ENCODE peak calls at places on chromosome 5, in four cellular contexts. V is uterus, L is GM23338, X is testis. Q is an unnamed sample.

GRCh38 chr5:137329581-137329980 is 169.5 kb downstream of the SPOCK1 start:
- DNase-seq in V (no peak), L (no peak), X (no peak), Q (no peak)

GRCh38 chr5:146751781-146752401 is 126.7 kb downstream of the PPP2R2B start:
- DNase-seq in V (no peak), L (no peak), X (no peak), Q (no peak)

GRCh38 chr5:42951847-42952411 is 88.2 kb downstream of the ANXA2R start:
- DNase-seq in V (peak), X (no peak), L (peak), Q (no peak)

GRCh38 chr5:92942762-92943161 is 638.3 kb downstream of the NR2F1-AS1 start:
- DNase-seq in V (no peak), X (no peak), L (no peak), Q (no peak)

GRCh38 chr5:121752149-121752548 is 99.5 kb upstream of the FTMT start:
- DNase-seq in L (no peak), V (no peak), X (no peak), Q (no peak)

GRCh38 chr5:116652196-116652729 is 77.6 kb upstream of the SEMA6A start:
- DNase-seq in V (peak), L (peak), X (no peak), Q (no peak)

GRCh38 chr5:59039296-59040006 is 456.6 kb downstream of the RAB3C start:
- DNase-seq in V (peak), L (peak), X (peak), Q (peak)

GRCh38 chr5:151234476-151235238 is 10.8 kb upstream of the CCDC69 start:
- DNase-seq in X (peak), V (peak), L (no peak), Q (no peak)

GRCh38 chr5:143741418-143741817 is 70.5 kb upstream of the HMHB1 start:
- DNase-seq in L (no peak), X (no peak), V (no peak), Q (no peak)

GRCh38 chr5:36526537-36526936 is 79.9 kb upstream of the SLC1A3 start:
- DNase-seq in L (no peak), X (no peak), V (no peak), Q (no peak)

GRCh38 chr5:137453476-137454080 is 45.5 kb downstream of the SPOCK1 start:
- DNase-seq in V (no peak), X (no peak), L (peak), Q (no peak)

GRCh38 chr5:167770461-167770860 is 521.0 kb upstream of the WWC1 start:
- DNase-seq in L (no peak), X (no peak), V (no peak), Q (no peak)

GRCh38 chr5:150650713-150651000 is 10.2 kb downstream of the SYNPO start:
- DNase-seq in V (no peak), L (no peak), X (no peak), Q (no peak)

GRCh38 chr5:11222169-11222568 is 461.1 kb upstream of the DAP start:
- DNase-seq in X (no peak), L (no peak), V (no peak), Q (no peak)

GRCh38 chr5:143200781-143201398 is 202.6 kb downstream of the NR3C1 start:
- DNase-seq in L (no peak), X (no peak), V (no peak), Q (no peak)

GRCh38 chr5:84384604-84385575 is at the start of gene EDIL3:
- DNase-seq in V (peak), L (peak), X (peak), Q (peak)

GRCh38 chr5:6748142-6748541 is 34.9 kb downstream of the TENT4A start:
- DNase-seq in V (no peak), X (no peak), L (no peak), Q (no peak)

DNA sequence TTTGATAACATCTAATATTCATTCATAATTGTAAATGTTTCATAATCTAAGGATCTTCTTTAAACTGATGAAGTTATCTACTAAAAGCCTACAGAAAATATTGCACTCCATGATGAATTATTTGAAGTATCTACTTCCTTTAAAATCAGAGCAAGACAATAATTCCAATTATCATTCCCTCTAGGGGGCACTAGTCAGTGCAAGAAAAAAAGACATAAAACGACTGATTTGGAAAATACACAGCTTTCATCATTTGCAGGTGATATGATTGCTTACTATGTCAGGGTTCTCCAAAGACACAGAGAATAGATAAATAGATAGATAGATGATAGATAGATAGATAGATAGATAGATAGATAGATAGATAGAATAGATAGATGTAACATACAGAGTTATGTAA is 13.5 kb upstream of the GRM6 start:
- DNase-seq in V (no peak), L (no peak), X (no peak), Q (no peak)
- TF ChIP-seq CTCF in V (no peak), L (no peak), X (no peak), Q (no peak)

GRCh38 chr5:141515141-141515540 is 26.3 kb downstream of the PCDHGC5 start:
- DNase-seq in V (no peak), L (no peak), X (no peak), Q (no peak)
- H3K27ac ChIP-seq in V (peak), L (peak), X (peak), Q (no peak)

GRCh38 chr5:123511290-123511647 is 708 bp upstream of the CSNK1G3 start:
- DNase-seq in L (peak), V (no peak), X (no peak), Q (no peak)

GRCh38 chr5:123512631-123513461 is 869 bp downstream of the CSNK1G3 start:
- DNase-seq in X (peak), L (peak), V (peak), Q (peak)

GRCh38 chr5:123508441-123508840 is 3.5 kb upstream of the CSNK1G3 start:
- DNase-seq in V (no peak), L (no peak), X (no peak), Q (no peak)

GRCh38 chr5:123514615-123515355 is 2.8 kb downstream of the CSNK1G3 start:
- DNase-seq in L (no peak), X (no peak), V (no peak), Q (no peak)

GRCh38 chr5:123511648-123512605 is at the start of gene CSNK1G3:
- DNase-seq in V (peak), L (peak), X (peak), Q (peak)
- TF ChIP-seq CTCF in V (peak), L (no peak), X (no peak), Q (peak)

GRCh38 chr5:115452791-115453190 is 91.8 kb downstream of the FEM1C start:
- DNase-seq in L (no peak), V (no peak), X (no peak), Q (no peak)
- H3K27ac ChIP-seq in L (no peak), V (no peak), X (no peak), Q (no peak)

GRCh38 chr5:37554938-37555337 is 175.8 kb downstream of the WDR70 start:
- DNase-seq in V (no peak), X (no peak), L (peak), Q (peak)
- TF ChIP-seq CTCF in V (no peak), X (no peak), L (peak), Q (peak)

GRCh38 chr5:149172261-149172660 is 31.0 kb downstream of the ABLIM3 start:
- DNase-seq in V (no peak), L (no peak), X (no peak), Q (no peak)
- H3K27ac ChIP-seq in V (no peak), L (no peak), X (no peak), Q (no peak)

GRCh38 chr5:113330533-113331200 is 104.1 kb downstream of the TSSK1B start:
- DNase-seq in V (no peak), L (no peak), X (no peak), Q (no peak)
- TF ChIP-seq CTCF in V (peak), L (peak), X (peak), Q (peak)

GRCh38 chr5:16617272-16617973 is 626 bp upstream of the RETREG1 start:
- DNase-seq in L (peak), V (no peak), X (peak), Q (no peak)
- H3K27ac ChIP-seq in L (no peak), V (peak), X (peak), Q (no peak)